ENCODE peak calls at places on chromosomes 12 and 14, in seven cellular contexts. One of them, this sample, is unnamed.

GRCh38 chr12:109723311-109723791 is 9.7 kb downstream of the FAM222A start:
- DNase-seq in cardiac fibroblast: no peak
- DNase-seq in IMR-90: no peak
- DNase-seq in psoas muscle: peak; percentile 87
- DNase-seq in choroid plexus epithelial cell: no peak
- DNase-seq in Caco-2: no peak
- DNase-seq in astrocyte: no peak
- DNase-seq in this sample: no peak

GRCh38 chr14:30928462-30928861 is 54.1 kb downstream of the COCH start:
- DNase-seq in IMR-90: no peak
- DNase-seq in cardiac fibroblast: peak; percentile 30
- DNase-seq in choroid plexus epithelial cell: no peak
- DNase-seq in Caco-2: no peak
- DNase-seq in astrocyte: peak; percentile 26
- DNase-seq in psoas muscle: no peak
- DNase-seq in this sample: no peak

GRCh38 chr14:43729149-43729548 is 777.9 kb downstream of the FSCB start:
- DNase-seq in choroid plexus epithelial cell: no peak
- DNase-seq in astrocyte: no peak
- DNase-seq in IMR-90: no peak
- DNase-seq in psoas muscle: no peak
- DNase-seq in Caco-2: no peak
- DNase-seq in cardiac fibroblast: no peak
- DNase-seq in this sample: no peak

GRCh38 chr12:49013403-49013802 is 5.2 kb downstream of the PRKAG1 start:
- DNase-seq in choroid plexus epithelial cell: peak; percentile 22
- DNase-seq in cardiac fibroblast: no peak
- DNase-seq in IMR-90: no peak
- DNase-seq in astrocyte: no peak
- DNase-seq in psoas muscle: no peak
- DNase-seq in Caco-2: no peak
- DNase-seq in this sample: no peak

GRCh38 chr14:70380834-70381233 is 21.4 kb upstream of the COX16 start:
- DNase-seq in IMR-90: no peak
- DNase-seq in cardiac fibroblast: no peak
- DNase-seq in psoas muscle: no peak
- DNase-seq in astrocyte: no peak
- DNase-seq in choroid plexus epithelial cell: no peak
- DNase-seq in Caco-2: no peak
- DNase-seq in this sample: no peak

GRCh38 chr14:103581954-103582703 is 19.4 kb downstream of the COA8 start:
- DNase-seq in cardiac fibroblast: no peak
- DNase-seq in choroid plexus epithelial cell: no peak
- DNase-seq in astrocyte: no peak
- DNase-seq in psoas muscle: no peak
- DNase-seq in IMR-90: no peak
- DNase-seq in Caco-2: no peak
- DNase-seq in this sample: peak; percentile 97

GRCh38 chr14:55473786-55474185 is 33.4 kb upstream of the TBPL2 start:
- DNase-seq in Caco-2: no peak
- DNase-seq in astrocyte: no peak
- DNase-seq in IMR-90: no peak
- DNase-seq in choroid plexus epithelial cell: no peak
- DNase-seq in cardiac fibroblast: no peak
- DNase-seq in psoas muscle: no peak
- DNase-seq in this sample: no peak

GRCh38 chr14:69501362-69501964 is 16.9 kb downstream of the PLEKHD1 start:
- DNase-seq in choroid plexus epithelial cell: peak; percentile 51
- DNase-seq in astrocyte: no peak
- DNase-seq in IMR-90: peak; percentile 15
- DNase-seq in Caco-2: no peak
- DNase-seq in psoas muscle: peak; percentile 89
- DNase-seq in cardiac fibroblast: peak; percentile 52
- DNase-seq in this sample: no peak

GRCh38 chr12:67367843-67368242 is 98.7 kb downstream of the CAND1 start:
- DNase-seq in choroid plexus epithelial cell: peak; percentile 28
- DNase-seq in IMR-90: peak; percentile 34
- DNase-seq in cardiac fibroblast: no peak
- DNase-seq in Caco-2: no peak
- DNase-seq in astrocyte: peak; percentile 51
- DNase-seq in psoas muscle: no peak
- DNase-seq in this sample: no peak

GRCh38 chr14:83207550-83207949 is 1673.9 kb upstream of the SEL1L start:
- DNase-seq in astrocyte: no peak
- DNase-seq in IMR-90: no peak
- DNase-seq in choroid plexus epithelial cell: no peak
- DNase-seq in cardiac fibroblast: no peak
- DNase-seq in Caco-2: no peak
- DNase-seq in psoas muscle: no peak
- DNase-seq in this sample: no peak

GRCh38 chr12:6825398-6826124 is 2.6 kb upstream of the P3H3 start:
- DNase-seq in psoas muscle: peak; percentile 89
- DNase-seq in cardiac fibroblast: peak; percentile 87
- DNase-seq in Caco-2: peak; percentile 93
- DNase-seq in IMR-90: peak; percentile 84
- DNase-seq in astrocyte: peak; percentile 60
- DNase-seq in choroid plexus epithelial cell: peak; percentile 89
- DNase-seq in this sample: peak; percentile 68

GRCh38 chr12:111446044-111446581 is 40.4 kb downstream of the SH2B3 start:
- DNase-seq in Caco-2: no peak
- DNase-seq in IMR-90: peak; percentile 62
- DNase-seq in cardiac fibroblast: peak; percentile 71
- DNase-seq in choroid plexus epithelial cell: peak; percentile 78
- DNase-seq in astrocyte: no peak
- DNase-seq in psoas muscle: no peak
- DNase-seq in this sample: no peak

GRCh38 chr14:100717371-100717770 is 9.3 kb upstream of the DLK1 start:
- DNase-seq in Caco-2: no peak
- DNase-seq in IMR-90: no peak
- DNase-seq in cardiac fibroblast: no peak
- DNase-seq in psoas muscle: no peak
- DNase-seq in choroid plexus epithelial cell: no peak
- DNase-seq in astrocyte: no peak
- DNase-seq in this sample: no peak

GRCh38 chr14:100810861-100811461 is 15.0 kb upstream of the MEG3 start:
- DNase-seq in Caco-2: no peak
- DNase-seq in psoas muscle: no peak
- DNase-seq in IMR-90: no peak
- DNase-seq in cardiac fibroblast: peak; percentile 21
- DNase-seq in astrocyte: peak; percentile 69
- DNase-seq in choroid plexus epithelial cell: no peak
- DNase-seq in this sample: no peak

GRCh38 chr12:49049566-49050224 is 10.9 kb downstream of the KMT2D start:
- DNase-seq in astrocyte: peak; percentile 66
- DNase-seq in cardiac fibroblast: peak; percentile 69
- DNase-seq in IMR-90: peak; percentile 76
- DNase-seq in choroid plexus epithelial cell: peak; percentile 81
- DNase-seq in Caco-2: no peak
- DNase-seq in psoas muscle: no peak
- DNase-seq in this sample: peak; percentile 39

GRCh38 chr12:56220611-56221232 is 1.0 kb downstream of the RNF41 start:
- DNase-seq in IMR-90: peak; percentile 47
- DNase-seq in choroid plexus epithelial cell: peak; percentile 69
- DNase-seq in cardiac fibroblast: peak; percentile 73
- DNase-seq in astrocyte: peak; percentile 50
- DNase-seq in psoas muscle: no peak
- DNase-seq in Caco-2: no peak
- DNase-seq in this sample: peak; percentile 34

GRCh38 chr14:54344445-54344844 is 52.4 kb upstream of the CDKN3 start:
- DNase-seq in astrocyte: no peak
- DNase-seq in cardiac fibroblast: peak; percentile 25
- DNase-seq in psoas muscle: no peak
- DNase-seq in choroid plexus epithelial cell: no peak
- DNase-seq in Caco-2: no peak
- DNase-seq in IMR-90: no peak
- DNase-seq in this sample: no peak

GRCh38 chr12:94795520-94795919 is 145.2 kb upstream of the TMCC3 start:
- DNase-seq in psoas muscle: peak; percentile 54
- DNase-seq in astrocyte: peak; percentile 47
- DNase-seq in Caco-2: peak; percentile 9
- DNase-seq in choroid plexus epithelial cell: peak; percentile 60
- DNase-seq in cardiac fibroblast: peak; percentile 47
- DNase-seq in IMR-90: peak; percentile 53
- DNase-seq in this sample: peak; percentile 65

GRCh38 chr14:68791078-68791983 is 1.5 kb downstream of the ZFP36L1 start:
- DNase-seq in Caco-2: no peak
- DNase-seq in choroid plexus epithelial cell: peak; percentile 57
- DNase-seq in cardiac fibroblast: peak; percentile 47
- DNase-seq in astrocyte: no peak
- DNase-seq in IMR-90: no peak
- DNase-seq in psoas muscle: no peak
- DNase-seq in this sample: peak; percentile 17

GRCh38 chr14:76917759-76918175 is 91.6 kb downstream of the LRRC74A start:
- DNase-seq in Caco-2: no peak
- DNase-seq in choroid plexus epithelial cell: no peak
- DNase-seq in psoas muscle: peak; percentile 87
- DNase-seq in astrocyte: no peak
- DNase-seq in cardiac fibroblast: peak; percentile 45
- DNase-seq in IMR-90: no peak
- DNase-seq in this sample: no peak

GRCh38 chr12:49098035-49098451 is 3.4 kb upstream of the DHH start:
- DNase-seq in astrocyte: no peak
- DNase-seq in IMR-90: peak; percentile 30
- DNase-seq in choroid plexus epithelial cell: peak; percentile 67
- DNase-seq in Caco-2: peak; percentile 71
- DNase-seq in cardiac fibroblast: peak; percentile 63
- DNase-seq in psoas muscle: peak; percentile 62
- DNase-seq in this sample: peak; percentile 31

GRCh38 chr12:93742086-93742934 is 65.1 kb downstream of the CRADD start:
- DNase-seq in astrocyte: peak; percentile 60
- DNase-seq in psoas muscle: peak; percentile 82
- DNase-seq in IMR-90: peak; percentile 60
- DNase-seq in Caco-2: peak; percentile 83
- DNase-seq in choroid plexus epithelial cell: peak; percentile 68
- DNase-seq in cardiac fibroblast: peak; percentile 85
- DNase-seq in this sample: peak; percentile 50

GRCh38 chr12:104750061-104750460 is 208.0 kb downstream of the SLC41A2 start:
- DNase-seq in psoas muscle: no peak
- DNase-seq in astrocyte: peak; percentile 78
- DNase-seq in cardiac fibroblast: peak; percentile 41
- DNase-seq in Caco-2: no peak
- DNase-seq in IMR-90: peak; percentile 75
- DNase-seq in choroid plexus epithelial cell: peak; percentile 87
- DNase-seq in this sample: peak; percentile 51

GRCh38 chr14:102164241-102164641 is 24.5 kb downstream of the WDR20 start:
- DNase-seq in astrocyte: no peak
- DNase-seq in Caco-2: no peak
- DNase-seq in cardiac fibroblast: peak; percentile 53
- DNase-seq in choroid plexus epithelial cell: peak; percentile 63
- DNase-seq in psoas muscle: no peak
- DNase-seq in IMR-90: peak; percentile 49
- DNase-seq in this sample: peak; percentile 28

DNA sequence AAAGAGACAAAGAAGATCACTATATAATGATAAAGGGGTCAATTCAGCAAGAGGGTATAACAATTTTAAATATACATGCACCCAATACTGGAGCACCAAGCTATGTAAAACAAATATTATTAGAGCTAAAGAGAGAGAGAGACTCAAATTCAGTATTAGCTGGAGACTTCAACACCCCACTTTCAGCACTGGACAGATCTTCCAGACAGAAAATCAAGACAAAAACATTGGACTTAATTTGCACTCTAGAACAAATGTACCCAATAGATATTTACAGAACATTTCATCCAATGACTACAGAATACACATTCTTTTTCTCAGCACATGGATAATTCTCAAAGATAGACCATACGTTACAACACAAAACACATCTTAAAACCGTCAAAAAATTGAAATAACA is 81.0 kb downstream of the KLHL28 start:
- DNase-seq in IMR-90: no peak
- DNase-seq in astrocyte: no peak
- DNase-seq in Caco-2: no peak
- DNase-seq in choroid plexus epithelial cell: no peak
- DNase-seq in cardiac fibroblast: no peak
- DNase-seq in psoas muscle: no peak
- DNase-seq in this sample: no peak
- TF ChIP-seq CTCF in IMR-90: no peak
- TF ChIP-seq CTCF in astrocyte: no peak
- TF ChIP-seq CTCF in Caco-2: no peak
- TF ChIP-seq CTCF in choroid plexus epithelial cell: no peak
- TF ChIP-seq CTCF in cardiac fibroblast: no peak
- TF ChIP-seq CTCF in psoas muscle: no peak
- TF ChIP-seq CTCF in this sample: no peak

GRCh38 chr14:95180966-95181733 is 23.8 kb upstream of the DICER1 start:
- DNase-seq in astrocyte: no peak
- DNase-seq in cardiac fibroblast: peak; percentile 33
- DNase-seq in Caco-2: no peak
- DNase-seq in choroid plexus epithelial cell: no peak
- DNase-seq in IMR-90: no peak
- DNase-seq in psoas muscle: no peak
- DNase-seq in this sample: no peak
- H3K4me3 ChIP-seq in astrocyte: no peak overlapping the region
- H3K4me3 ChIP-seq in cardiac fibroblast: no peak overlapping the region
- H3K4me3 ChIP-seq in Caco-2: no peak overlapping the region
- H3K4me3 ChIP-seq in choroid plexus epithelial cell: no peak overlapping the region
- H3K4me3 ChIP-seq in IMR-90: no peak overlapping the region
- H3K4me3 ChIP-seq in psoas muscle: no peak overlapping the region
- H3K4me3 ChIP-seq in this sample: no peak overlapping the region

DNA sequence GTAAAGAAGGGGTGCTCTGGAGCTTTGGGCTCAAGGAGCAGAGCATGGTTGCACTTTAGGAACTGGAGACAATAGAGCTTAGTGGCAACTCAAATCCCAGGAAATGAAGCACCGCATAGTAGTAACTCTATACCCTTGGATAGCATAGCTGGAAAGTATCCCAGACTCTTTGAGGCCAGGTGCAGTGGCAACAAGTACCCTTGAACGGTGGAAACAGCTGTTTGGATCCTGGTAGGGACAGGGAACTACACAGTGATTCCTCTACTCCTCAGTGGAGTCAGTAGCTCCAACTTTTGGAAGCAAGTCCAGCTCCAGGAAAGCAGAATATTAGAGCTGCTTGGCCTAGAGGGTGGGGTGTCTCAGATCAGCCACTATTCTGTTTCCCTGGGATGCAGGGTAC is 129.0 kb upstream of the WSCD2 start:
- DNase-seq in astrocyte: no peak
- DNase-seq in IMR-90: no peak
- DNase-seq in Caco-2: no peak
- DNase-seq in choroid plexus epithelial cell: no peak
- DNase-seq in psoas muscle: no peak
- DNase-seq in cardiac fibroblast: no peak
- DNase-seq in this sample: no peak
- TF ChIP-seq CTCF in astrocyte: no peak
- TF ChIP-seq CTCF in IMR-90: no peak
- TF ChIP-seq CTCF in Caco-2: no peak
- TF ChIP-seq CTCF in choroid plexus epithelial cell: no peak
- TF ChIP-seq CTCF in psoas muscle: no peak
- TF ChIP-seq CTCF in cardiac fibroblast: no peak
- TF ChIP-seq CTCF in this sample: no peak

DNA sequence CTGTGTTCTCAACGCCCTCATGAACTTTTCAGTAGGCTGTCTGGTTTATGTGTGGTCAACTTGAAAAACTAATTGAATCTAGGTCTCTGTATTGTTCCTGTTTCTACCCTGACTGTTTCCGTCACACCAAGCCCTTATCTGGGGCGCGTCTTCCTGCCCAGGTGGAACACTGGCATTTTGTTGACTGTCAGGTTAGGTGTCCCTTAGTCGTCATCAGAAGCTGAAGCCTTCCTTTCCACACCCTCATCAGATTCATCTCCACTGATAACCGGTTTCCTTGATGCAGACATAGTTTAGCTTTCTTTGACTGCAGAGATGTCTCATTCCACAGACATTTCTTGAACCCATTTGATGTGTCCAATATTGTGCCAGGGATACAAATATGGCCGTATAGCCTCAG is 96.5 kb downstream of the DUSP16 start:
- DNase-seq in psoas muscle: no peak
- DNase-seq in Caco-2: no peak
- DNase-seq in choroid plexus epithelial cell: no peak
- DNase-seq in IMR-90: no peak
- DNase-seq in astrocyte: no peak
- DNase-seq in cardiac fibroblast: no peak
- DNase-seq in this sample: no peak
- H3K4me3 ChIP-seq in psoas muscle: no peak overlapping the region
- H3K4me3 ChIP-seq in Caco-2: no peak overlapping the region
- H3K4me3 ChIP-seq in choroid plexus epithelial cell: no peak overlapping the region
- H3K4me3 ChIP-seq in IMR-90: no peak overlapping the region
- H3K4me3 ChIP-seq in astrocyte: no peak overlapping the region
- H3K4me3 ChIP-seq in cardiac fibroblast: no peak overlapping the region
- H3K4me3 ChIP-seq in this sample: no peak overlapping the region

This sample was measured in bronchial epithelial cell.